ENCODE peak calls at places on chromosomes 5 and 9, in seven cellular contexts. W is activated naive CD4-positive, alpha-beta T cell; B is non-pigmented ciliary epithelial cell; F is H9; E is spleen; Q is ovary; V is IMR-90. C is an unnamed sample.

GRCh38 chr9:133733074-133733408 is 5.1 kb downstream of the SARDH start:
- DNase-seq in W (no peak), B (no peak), F (no peak), E (no peak), Q (no peak), V (no peak), C (no peak)

GRCh38 chr9:23851024-23851629 is 25.1 kb upstream of the ELAVL2 start:
- DNase-seq in W (no peak), B (no peak), F (peak), E (peak), Q (peak), V (no peak), C (no peak)

GRCh38 chr5:126385509-126385908 is 37.7 kb upstream of the GRAMD2B start:
- DNase-seq in W (no peak), B (no peak), F (no peak), E (no peak), Q (no peak), V (no peak), C (no peak)

GRCh38 chr5:93677344-93678021 is 63.9 kb downstream of the POU5F2 start:
- DNase-seq in W (no peak), B (peak), F (peak), E (no peak), Q (peak), V (peak), C (peak)

GRCh38 chr9:91162311-91162710 is 199.4 kb downstream of the AUH start:
- DNase-seq in W (no peak), B (no peak), F (no peak), E (no peak), Q (no peak), V (peak), C (no peak)

GRCh38 chr9:2493578-2493977 is 128.0 kb upstream of the VLDLR start:
- DNase-seq in W (no peak), B (no peak), F (no peak), E (no peak), Q (no peak), V (no peak), C (no peak)

GRCh38 chr5:38780950-38781349 is 64.9 kb upstream of the OSMR start:
- DNase-seq in W (no peak), B (no peak), F (no peak), E (no peak), Q (peak), V (peak), C (no peak)

GRCh38 chr9:117492476-117492875 is 77.6 kb upstream of the ASTN2 start:
- DNase-seq in W (no peak), B (no peak), F (no peak), E (no peak), Q (no peak), V (no peak), C (no peak)

GRCh38 chr5:72281430-72281763 is 38.6 kb downstream of the MRPS27 start:
- DNase-seq in W (no peak), B (no peak), F (no peak), E (no peak), Q (no peak), V (no peak), C (no peak)

GRCh38 chr5:135076801-135077200 is 42.8 kb upstream of the PITX1 start:
- DNase-seq in W (no peak), B (no peak), F (no peak), E (peak), Q (no peak), V (no peak), C (no peak)

GRCh38 chr5:169190860-169191259 is 110.1 kb downstream of the SLIT3 start:
- DNase-seq in W (no peak), B (no peak), F (no peak), E (no peak), Q (no peak), V (no peak), C (no peak)

GRCh38 chr9:131642496-131643083 is 97.3 kb downstream of the PRRT1B start:
- DNase-seq in W (no peak), B (no peak), F (no peak), E (no peak), Q (no peak), V (no peak), C (no peak)

GRCh38 chr5:1310118-1310517 is 15.2 kb upstream of the TERT start:
- DNase-seq in W (no peak), B (no peak), F (no peak), E (peak), Q (no peak), V (no peak), C (no peak)

GRCh38 chr5:27474054-27474323 is 435.6 kb upstream of the CDH9 start:
- DNase-seq in W (no peak), B (no peak), F (no peak), E (no peak), Q (no peak), V (no peak), C (no peak)

GRCh38 chr5:33524476-33524875 is 83.7 kb downstream of the TARS1 start:
- DNase-seq in W (no peak), B (no peak), F (no peak), E (no peak), Q (no peak), V (peak), C (no peak)

GRCh38 chr5:8033261-8033660 is 164.3 kb downstream of the MTRR start:
- DNase-seq in W (no peak), B (no peak), F (no peak), E (no peak), Q (no peak), V (no peak), C (no peak)

GRCh38 chr9:78549711-78550110 is 252.8 kb downstream of the PSAT1 start:
- DNase-seq in W (no peak), B (no peak), F (no peak), E (no peak), Q (no peak), V (peak), C (no peak)

GRCh38 chr9:70420267-70421019 is 6.0 kb upstream of the KLF9 start:
- DNase-seq in W (peak), B (no peak), F (peak), E (peak), Q (peak), V (peak), C (peak)

GRCh38 chr9:37415011-37415719 is 7.3 kb upstream of the GRHPR start:
- DNase-seq in W (peak), B (peak), F (peak), E (peak), Q (peak), V (peak), C (peak)

GRCh38 chr5:139492700-139493192 is 10.2 kb upstream of the STING1 start:
- DNase-seq in W (no peak), B (no peak), F (no peak), E (peak), Q (no peak), V (peak), C (no peak)

GRCh38 chr5:160118349-160119141 is 705 bp downstream of the PWWP2A start:
- DNase-seq in W (peak), B (no peak), F (peak), E (peak), Q (peak), V (no peak), C (no peak)

GRCh38 chr9:78567693-78568092 is 270.8 kb downstream of the PSAT1 start:
- DNase-seq in W (no peak), B (no peak), F (no peak), E (no peak), Q (no peak), V (no peak), C (no peak)

GRCh38 chr5:94968507-94969095 is 316.3 kb downstream of the MCTP1 start:
- DNase-seq in W (no peak), B (peak), F (peak), E (no peak), Q (no peak), V (peak), C (peak)

GRCh38 chr5:115452791-115453190 is 91.8 kb downstream of the FEM1C start:
- DNase-seq in W (no peak), B (no peak), F (no peak), E (no peak), Q (no peak), V (no peak), C (no peak)

GRCh38 chr5:51465165-51465564 is 81.9 kb downstream of the ISL1 start:
- DNase-seq in W (no peak), B (no peak), F (peak), E (no peak), Q (no peak), V (no peak), C (no peak)

GRCh38 chr5:179274321-179275315 is 70.6 kb downstream of the ADAMTS2 start:
- DNase-seq in W (no peak), B (no peak), F (no peak), E (peak), Q (no peak), V (no peak), C (no peak)

GRCh38 chr9:19926774-19927173 is 137.9 kb upstream of the SLC24A2 start:
- DNase-seq in W (no peak), B (no peak), F (no peak), E (no peak), Q (no peak), V (no peak), C (no peak)

GRCh38 chr9:125703662-125704061 is 3.3 kb downstream of the MAPKAP1 start:
- DNase-seq in W (no peak), B (no peak), F (no peak), E (no peak), Q (no peak), V (no peak), C (no peak)

GRCh38 chr5:36874465-36874864 is 2.1 kb upstream of the NIPBL start:
- DNase-seq in W (no peak), B (no peak), F (no peak), E (no peak), Q (no peak), V (no peak), C (no peak)

GRCh38 chr5:179774442-179774841 is 19.3 kb upstream of the LTC4S start:
- DNase-seq in W (no peak), B (no peak), F (no peak), E (peak), Q (no peak), V (no peak), C (no peak)

GRCh38 chr9:22976454-22976853 is 529.8 kb downstream of the DMRTA1 start:
- DNase-seq in W (no peak), B (no peak), F (no peak), E (no peak), Q (no peak), V (peak), C (no peak)

GRCh38 chr5:134436523-134437339 is 25.1 kb upstream of the CDKN2AIPNL start:
- DNase-seq in W (peak), B (peak), F (peak), E (peak), Q (no peak), V (peak), C (peak)

GRCh38 chr5:56757077-56757476 is 58.3 kb upstream of the MAP3K1 start:
- DNase-seq in W (no peak), B (no peak), F (no peak), E (no peak), Q (no peak), V (peak), C (no peak)

GRCh38 chr9:6538666-6539071 is 106.9 kb downstream of the GLDC start:
- DNase-seq in W (no peak), B (no peak), F (no peak), E (no peak), Q (no peak), V (peak), C (no peak)

GRCh38 chr9:79120533-79121315 is 451.0 kb upstream of the TLE4 start:
- DNase-seq in W (no peak), B (no peak), F (no peak), E (no peak), Q (no peak), V (peak), C (no peak)

GRCh38 chr9:121455527-121456239 is 44.0 kb downstream of the GGTA1 start:
- DNase-seq in W (no peak), B (no peak), F (no peak), E (no peak), Q (no peak), V (no peak), C (no peak)